ENCODE peak calls at places on chromosomes 4 and X, in six cellular contexts. Y is spleen, Q is transverse colon, U is heart right ventricle, J is BJ, F is OCI-LY7. D is an unnamed sample.

GRCh38 chrX:8783100-8784098 is 17.8 kb downstream of the FAM9A start:
- DNase-seq in Y (peak; percentile 79), U (no peak), J (no peak), F (no peak), Q (no peak), D (peak; percentile 35)

GRCh38 chr4:72900952-72901351 is 168.6 kb downstream of the COX18 start:
- DNase-seq in U (no peak), J (peak; percentile 33), Q (no peak), Y (no peak), F (no peak), D (no peak)

GRCh38 chr4:180190382-180190781 is 2052.8 kb upstream of the TENM3 start:
- DNase-seq in U (no peak), Q (no peak), Y (no peak), J (no peak), F (no peak), D (no peak)

GRCh38 chr4:139085141-139085540 is 69.6 kb downstream of the NOCT start:
- DNase-seq in Q (no peak), F (peak; percentile 26), J (no peak), U (no peak), Y (no peak), D (no peak)

GRCh38 chr4:157075811-157076577 is at the start of gene GLRB:
- DNase-seq in Q (no peak), U (peak; percentile 26), F (no peak), Y (peak; percentile 74), J (no peak), D (no peak)

GRCh38 chr4:148076964-148077363 is 345.1 kb downstream of the ARHGAP10 start:
- DNase-seq in Q (no peak), U (no peak), Y (no peak), F (no peak), J (no peak), D (no peak)

GRCh38 chrX:123869488-123869887 is 9.6 kb downstream of the XIAP start:
- DNase-seq in Y (no peak), J (no peak), Q (no peak), U (no peak), F (no peak), D (no peak)

GRCh38 chr4:71784569-71785197 is 804 bp upstream of the GC start:
- DNase-seq in Q (no peak), Y (no peak), F (no peak), J (no peak), U (no peak), D (no peak)

GRCh38 chr4:39353478-39354177 is 12.5 kb downstream of the RFC1 start:
- DNase-seq in Y (no peak), Q (no peak), U (no peak), J (peak; percentile 11), F (peak; percentile 71), D (no peak)

GRCh38 chr4:143186634-143187033 is 1.9 kb downstream of the USP38 start:
- DNase-seq in U (no peak), J (no peak), Y (no peak), F (peak; percentile 47), Q (no peak), D (no peak)

GRCh38 chr4:13327991-13328390 is 156.1 kb downstream of the RAB28 start:
- DNase-seq in U (no peak), F (no peak), Q (no peak), Y (no peak), J (no peak), D (no peak)

GRCh38 chrX:24890677-24891076 is 125.1 kb downstream of the ARX start:
- DNase-seq in U (no peak), Q (no peak), J (no peak), Y (no peak), F (no peak), D (no peak)

GRCh38 chr4:1245481-1246051 is 3.4 kb downstream of the CTBP1 start:
- DNase-seq in U (peak; percentile 17), F (no peak), J (no peak), Q (peak; percentile 6), Y (peak; percentile 79), D (no peak)

GRCh38 chrX:68686684-68687045 is 39.2 kb downstream of the STARD8 start:
- DNase-seq in J (no peak), U (no peak), F (no peak), Q (no peak), Y (no peak), D (no peak)

GRCh38 chr4:84455697-84456096 is 43.4 kb downstream of the NKX6-1 start:
- DNase-seq in Y (no peak), J (no peak), U (no peak), Q (no peak), F (no peak), D (no peak)

GRCh38 chr4:2363951-2364653 is 54.3 kb downstream of the ZFYVE28 start:
- DNase-seq in F (no peak), J (no peak), Q (no peak), Y (no peak), U (no peak), D (no peak)

DNA sequence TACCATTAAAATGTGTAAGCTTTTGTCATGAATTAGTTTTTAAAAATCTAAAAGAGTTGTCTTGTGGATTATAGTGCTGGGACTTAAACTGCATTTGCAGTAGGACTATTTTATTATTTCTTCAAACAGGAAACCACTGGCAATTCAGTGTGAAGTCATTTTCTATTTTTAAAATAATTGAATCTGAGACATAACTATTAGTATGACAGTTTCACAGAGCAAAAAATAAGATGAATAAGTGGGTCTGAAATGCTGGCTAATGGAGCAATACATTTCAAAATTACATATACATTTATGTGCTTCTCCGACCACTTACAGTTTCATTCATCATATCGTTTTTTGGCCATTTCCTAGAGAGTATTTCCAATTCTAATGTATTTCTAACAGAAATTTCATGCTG is 75.3 kb upstream of the RAPGEF2 start:
- DNase-seq in Q (no peak), F (no peak), U (no peak), J (no peak), Y (no peak), D (no peak)
- H3K4me3 ChIP-seq in Q (no peak overlapping the region), F (no peak overlapping the region), U (no peak overlapping the region), J (no peak overlapping the region), Y (no peak overlapping the region), D (no peak overlapping the region)

GRCh38 chrX:77945910-77946309 is 23.5 kb downstream of the PGAM4 start:
- DNase-seq in J (no peak), U (no peak), Y (no peak), F (no peak), Q (no peak), D (no peak)

GRCh38 chrX:77949840-77950239 is 19.6 kb downstream of the PGAM4 start:
- DNase-seq in F (no peak), Y (no peak), Q (no peak), J (no peak), U (no peak), D (no peak)

GRCh38 chrX:77946571-77946970 is 22.9 kb downstream of the PGAM4 start:
- DNase-seq in Q (no peak), F (no peak), Y (no peak), U (no peak), J (no peak), D (no peak)
- TF ChIP-seq CTCF in Q (no peak), F (no peak), Y (no peak), U (no peak), J (no peak), D (no peak)

GRCh38 chrX:33134164-33134563 is 77.2 kb downstream of the DMD start:
- DNase-seq in J (no peak), Y (no peak), Q (no peak), U (no peak), F (no peak), D (no peak)

GRCh38 chrX:33132569-33132968 is 78.8 kb downstream of the DMD start:
- DNase-seq in F (no peak), Y (no peak), Q (no peak), U (no peak), J (no peak), D (no peak)

GRCh38 chrX:33126469-33126868 is 84.9 kb downstream of the DMD start:
- DNase-seq in Y (no peak), F (peak; percentile 14), Q (no peak), U (no peak), J (no peak), D (no peak)

GRCh38 chrX:33133320-33133719 is 78.0 kb downstream of the DMD start:
- DNase-seq in Y (no peak), Q (no peak), F (no peak), U (no peak), J (no peak), D (no peak)

DNA sequence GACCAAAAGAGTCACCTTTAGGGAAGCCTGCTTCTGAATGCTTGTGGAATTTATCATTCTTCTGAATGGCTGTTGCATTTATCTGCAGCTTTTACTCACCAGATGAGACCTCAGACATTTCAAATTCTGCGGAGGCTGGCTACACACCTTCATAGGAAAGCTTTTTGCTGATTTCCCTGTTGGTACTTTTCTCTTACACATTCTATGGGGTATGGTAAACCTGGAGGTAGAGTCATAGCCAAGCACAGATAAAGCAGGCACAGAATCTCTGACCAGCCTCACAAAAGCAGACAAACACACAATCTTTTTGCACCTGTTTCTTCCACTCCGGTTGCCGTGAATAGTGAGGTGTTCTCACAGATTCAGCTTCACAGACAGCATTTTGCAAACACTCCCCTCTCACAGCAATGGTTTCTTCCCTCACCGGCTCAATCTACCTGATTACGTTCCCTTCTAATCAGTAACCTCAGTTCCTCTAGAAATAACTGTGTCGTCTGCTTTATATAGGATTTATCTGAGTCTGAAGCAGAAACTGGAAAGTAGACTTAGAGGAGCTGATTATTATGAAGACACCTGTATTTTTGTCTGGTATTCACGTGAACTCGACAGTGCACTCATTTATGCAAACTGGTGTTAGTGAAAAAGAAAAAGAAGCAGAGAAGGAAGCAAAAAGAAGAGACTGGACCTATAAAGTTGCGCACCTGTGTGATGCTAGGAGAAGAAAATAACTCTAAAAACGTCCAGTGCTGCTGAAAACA is 83.1 kb downstream of the DMD start:
- DNase-seq in U (no peak), Y (no peak), J (no peak), Q (no peak), F (peak; percentile 83), D (no peak)
- H3K4me3 ChIP-seq in U (no peak overlapping the region), Y (no peak overlapping the region), J (no peak overlapping the region), Q (no peak overlapping the region), F (peak overlapping the region; percentile 65), D (no peak overlapping the region)

GRCh38 chrX:153642655-153643430 is 4.2 kb upstream of the DUSP9 start:
- DNase-seq in Q (no peak), Y (peak; percentile 72), F (no peak), U (no peak), J (no peak), D (peak; percentile 43)
- TF ChIP-seq CTCF in Q (no peak), Y (no peak), F (no peak), U (no peak), J (no peak), D (no peak)

GRCh38 chr4:140523857-140524742 is at the start of gene ELMOD2:
- DNase-seq in J (peak; percentile 79), Y (peak; percentile 100), F (peak; percentile 99), U (peak; percentile 99), Q (peak; percentile 99), D (peak; percentile 96)

GRCh38 chr4:140533951-140534480 is 10.0 kb downstream of the ELMOD2 start:
- DNase-seq in Q (no peak), Y (no peak), U (no peak), F (no peak), J (no peak), D (no peak)

DNA sequence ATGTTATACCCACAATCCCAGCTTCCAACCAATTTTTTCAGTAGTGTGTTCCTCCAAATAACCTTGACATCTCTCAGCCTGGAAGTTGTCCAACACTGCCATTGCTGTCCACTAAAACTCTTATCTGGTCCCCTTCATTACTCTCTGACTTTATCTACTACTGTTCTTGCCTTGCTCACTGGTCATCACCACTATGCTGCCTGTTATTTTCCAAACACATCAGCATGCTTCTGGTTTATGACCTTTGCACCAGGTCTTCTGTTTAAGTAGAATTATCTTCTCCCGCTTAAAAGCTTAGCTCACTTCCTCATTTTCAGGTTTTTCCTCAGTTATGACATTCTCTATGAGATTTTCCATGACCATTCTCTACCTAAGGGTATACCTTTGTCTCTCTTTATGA is 5.5 kb downstream of the ELMOD2 start:
- DNase-seq in Q (no peak), F (no peak), J (no peak), Y (no peak), U (no peak), D (no peak)
- H3K4me3 ChIP-seq in Q (no peak overlapping the region), F (no peak overlapping the region), J (no peak overlapping the region), Y (no peak overlapping the region), U (no peak overlapping the region), D (no peak overlapping the region)

D was measured in CD8-positive, alpha-beta T cell.